ENCODE peak calls at places on chromosome 20, in four cellular contexts. B, R, L and F are unnamed samples.

GRCh38 chr20:64253443-64253842 is 2.1 kb upstream of the PCMTD2 start:
- DNase-seq in B (no peak), R (no peak), L (no peak), F (no peak)

GRCh38 chr20:46583411-46584214 is 33.2 kb upstream of the OCSTAMP start:
- DNase-seq in B (no peak), R (no peak), L (no peak), F (no peak)

GRCh38 chr20:24502184-24502583 is 32.8 kb downstream of the SYNDIG1 start:
- DNase-seq in B (no peak), R (no peak), L (peak), F (no peak)

GRCh38 chr20:41437836-41438235 is 71.2 kb upstream of the EMILIN3 start:
- DNase-seq in B (no peak), R (no peak), L (no peak), F (no peak)

GRCh38 chr20:8385247-8385646 is 253.2 kb downstream of the PLCB1 start:
- DNase-seq in B (no peak), R (no peak), L (no peak), F (no peak)

GRCh38 chr20:9884061-9884460 is 45.2 kb upstream of the PAK5 start:
- DNase-seq in B (no peak), R (no peak), L (no peak), F (no peak)

GRCh38 chr20:18750735-18751134 is 62.8 kb upstream of the SCP2D1 start:
- DNase-seq in B (no peak), R (no peak), L (no peak), F (no peak)

GRCh38 chr20:54577637-54578036 is 102.2 kb downstream of the DOK5 start:
- DNase-seq in B (no peak), R (no peak), L (no peak), F (no peak)

GRCh38 chr20:63778034-63778752 is 38.6 kb downstream of the SLC2A4RG start:
- DNase-seq in B (no peak), R (no peak), L (peak), F (no peak)